ENCODE peak calls at places on chromosomes 6 and 20, in nine cellular contexts. G, Y, T, C, H, U, O, V and Q are unnamed samples.

GRCh38 chr6:118933855-118934460 is 1.0 kb downstream of the MCM9 start:
- DNase-seq in O (no peak), Y (no peak), V (no peak), C (no peak), G (no peak), U (no peak), H (no peak), T (no peak), Q (no peak)

GRCh38 chr20:38730989-38731737 is 6.9 kb downstream of the SLC32A1 start:
- DNase-seq in C (peak; percentile 91), U (no peak), H (peak; percentile 87), O (no peak), V (peak; percentile 31), Y (peak; percentile 57), T (peak; percentile 33), G (no peak), Q (peak; percentile 55)

GRCh38 chr20:38214256-38214870 is 46.2 kb downstream of the KIAA1755 start:
- DNase-seq in T (no peak), C (no peak), G (no peak), H (no peak), O (no peak), Y (no peak), V (no peak), U (no peak), Q (no peak)

GRCh38 chr6:63652980-63653379 is 17.4 kb downstream of the PHF3 start:
- DNase-seq in V (no peak), H (no peak), G (no peak), Y (no peak), O (no peak), T (no peak), C (no peak), U (no peak), Q (no peak)

GRCh38 chr6:20877008-20877937 is 343.0 kb downstream of the CDKAL1 start:
- DNase-seq in G (peak; percentile 37), V (peak; percentile 97), O (peak; percentile 94), C (no peak), Y (no peak), T (peak; percentile 91), H (peak; percentile 85), U (peak; percentile 79), Q (no peak)

GRCh38 chr6:22147983-22148797 is 148.6 kb downstream of the PRL start:
- DNase-seq in O (peak; percentile 58), T (peak; percentile 47), Y (no peak), U (peak; percentile 29), G (peak; percentile 25), H (peak; percentile 15), V (peak; percentile 92), C (no peak), Q (peak; percentile 48)

GRCh38 chr6:111494951-111495350 is 11.9 kb upstream of the REV3L start:
- DNase-seq in Y (no peak), G (no peak), V (no peak), C (no peak), H (no peak), T (no peak), O (no peak), U (no peak), Q (no peak)

GRCh38 chr6:91477688-91478087 is 890.8 kb upstream of the MAP3K7 start:
- DNase-seq in V (no peak), U (no peak), O (no peak), Y (no peak), H (no peak), T (no peak), G (no peak), C (no peak), Q (no peak)

GRCh38 chr6:55069132-55069781 is 105.1 kb upstream of the HCRTR2 start:
- DNase-seq in V (peak; percentile 66), G (no peak), H (peak; percentile 35), C (peak; percentile 30), Y (no peak), T (peak; percentile 26), U (no peak), O (peak; percentile 53), Q (no peak)

GRCh38 chr6:147029923-147030322 is 174.3 kb upstream of the STXBP5 start:
- DNase-seq in H (no peak), U (no peak), T (no peak), O (no peak), Y (no peak), G (no peak), C (no peak), V (no peak), Q (no peak)

GRCh38 chr6:139853302-139853992 is 479.0 kb upstream of the CITED2 start:
- DNase-seq in Y (no peak), O (peak; percentile 88), U (peak; percentile 53), V (peak; percentile 87), H (no peak), T (peak; percentile 64), G (no peak), C (no peak), Q (no peak)

GRCh38 chr20:2059411-2059810 is 42.2 kb upstream of the STK35 start:
- DNase-seq in U (no peak), Y (no peak), O (no peak), C (no peak), V (no peak), T (no peak), H (no peak), G (no peak), Q (no peak)

GRCh38 chr6:68575765-68576439 is 59.2 kb upstream of the ADGRB3 start:
- DNase-seq in U (no peak), O (no peak), T (peak; percentile 3), G (no peak), V (no peak), C (peak; percentile 78), Y (no peak), H (no peak), Q (no peak)

GRCh38 chr20:41138527-41139226 is 1.3 kb downstream of the PLCG1 start:
- DNase-seq in U (no peak), H (peak; percentile 54), G (no peak), T (no peak), C (no peak), Y (no peak), O (no peak), V (peak; percentile 12), Q (no peak)

GRCh38 chr20:63050406-63050805 is 43.6 kb upstream of the BHLHE23 start:
- DNase-seq in G (no peak), H (no peak), U (no peak), O (no peak), V (no peak), C (no peak), Y (no peak), T (no peak), Q (no peak)

DNA sequence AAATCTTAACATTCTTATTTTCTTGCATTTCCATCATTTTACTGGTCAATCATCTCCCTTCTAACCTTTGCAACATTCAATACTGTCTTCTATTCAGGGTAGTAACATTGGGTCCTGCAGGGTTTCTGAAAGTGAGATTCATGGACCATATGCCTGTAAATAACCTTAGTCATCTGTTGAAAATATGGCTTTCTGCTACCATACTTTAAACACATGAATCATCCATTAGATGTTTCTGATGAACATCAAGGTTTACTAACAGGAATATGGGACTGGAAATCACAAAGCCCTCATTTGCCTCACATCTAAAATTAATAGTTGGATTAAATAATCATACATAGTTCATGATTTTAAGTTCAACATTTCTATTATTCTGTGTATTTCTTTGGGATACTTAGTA is 475.9 kb upstream of the MARCKS start:
- DNase-seq in V (peak; percentile 75), O (peak; percentile 27), U (no peak), C (no peak), Y (no peak), G (no peak), T (no peak), H (no peak), Q (no peak)
- TF ChIP-seq CTCF in V (no peak), O (no peak), U (no peak), C (no peak), Y (no peak), G (no peak), T (no peak), H (no peak), Q (no peak)

GRCh38 chr20:47125553-47126373 is 230.7 kb downstream of the ZMYND8 start:
- DNase-seq in Y (no peak), O (no peak), V (no peak), G (no peak), H (peak; percentile 93), U (no peak), C (peak; percentile 40), T (no peak), Q (no peak)
- TF ChIP-seq CTCF in Y (no peak), O (no peak), V (no peak), G (no peak), H (no peak), U (no peak), C (no peak), T (no peak), Q (no peak)

GRCh38 chr20:49543858-49544437 is 24.0 kb downstream of the PTGIS start:
- DNase-seq in V (no peak), H (no peak), Y (no peak), C (no peak), T (no peak), O (no peak), G (no peak), U (no peak), Q (no peak)

GRCh38 chr20:49544535-49544934 is 23.4 kb downstream of the PTGIS start:
- DNase-seq in H (no peak), O (no peak), U (no peak), C (no peak), Y (no peak), G (no peak), T (no peak), V (no peak), Q (no peak)

GRCh38 chr20:49548371-49548947 is 19.5 kb downstream of the PTGIS start:
- DNase-seq in G (no peak), O (no peak), U (no peak), T (no peak), H (no peak), C (no peak), Y (no peak), V (no peak), Q (no peak)

GRCh38 chr20:49543071-49543857 is 24.7 kb downstream of the PTGIS start:
- DNase-seq in C (no peak), V (no peak), H (no peak), U (no peak), O (no peak), G (no peak), T (no peak), Y (no peak), Q (no peak)

GRCh38 chr20:49545572-49545971 is 22.4 kb downstream of the PTGIS start:
- DNase-seq in O (no peak), T (no peak), H (no peak), C (no peak), G (no peak), V (no peak), Y (no peak), U (no peak), Q (no peak)
- TF ChIP-seq CTCF in O (peak; percentile 56), T (no peak), H (no peak), C (peak; percentile 58), G (no peak), V (no peak), Y (no peak), U (peak; percentile 4), Q (no peak)

DNA sequence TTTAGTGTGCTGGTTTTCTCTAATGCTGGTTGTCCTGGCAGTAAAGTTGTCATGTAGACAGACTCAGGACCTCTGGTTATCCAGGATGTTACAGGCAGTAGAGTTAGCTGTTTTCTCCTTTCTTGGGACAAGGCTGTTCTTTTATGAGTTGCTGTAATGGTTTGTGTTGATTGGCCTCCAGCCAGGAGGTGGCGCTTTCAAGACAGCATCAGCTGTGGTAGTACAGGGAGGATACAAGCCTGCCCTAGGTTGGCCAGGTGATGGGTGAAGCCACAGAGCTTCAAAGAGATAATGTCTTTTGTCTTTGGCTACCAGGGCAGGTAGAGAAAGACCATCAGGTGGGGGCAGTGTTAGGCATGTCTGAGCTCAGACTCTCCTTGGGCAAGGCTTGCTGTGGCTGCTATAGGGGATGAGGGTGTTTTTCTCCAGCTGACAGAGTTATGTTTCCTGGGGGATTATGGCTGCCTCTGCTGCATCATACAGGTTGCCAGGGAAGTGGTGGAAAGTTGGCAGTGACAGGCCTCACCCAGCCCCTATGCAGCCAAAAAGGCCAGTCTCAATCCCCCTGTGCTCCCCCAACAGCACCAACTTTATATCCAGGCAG is 127.2 kb upstream of the TAB2 start:
- DNase-seq in C (peak; percentile 84), U (no peak), O (no peak), T (no peak), G (no peak), Y (no peak), H (no peak), V (peak; percentile 13), Q (no peak)
- TF ChIP-seq CTCF in C (peak; percentile 78), U (no peak), O (peak; percentile 34), T (no peak), G (no peak), Y (no peak), H (no peak), V (peak; percentile 3), Q (no peak)